ENCODE peak calls at places on chromosomes 4 and X, in six cellular contexts. C, Z, L, Y, K and F are unnamed samples.

GRCh38 chrX:45165726-45166125 is 35.0 kb downstream of the DIPK2B start:
- DNase-seq in Y (no peak), K (no peak), L (no peak), Z (no peak), C (no peak), F (no peak)

GRCh38 chr4:185144601-185145240 is 1.7 kb downstream of the SLC25A4 start:
- DNase-seq in Y (no peak), K (no peak), C (no peak), Z (no peak), L (no peak), F (no peak)

GRCh38 chr4:153045111-153045982 is 109.2 kb downstream of the FHDC1 start:
- DNase-seq in Y (no peak), C (no peak), L (no peak), K (no peak), Z (no peak), F (no peak)

GRCh38 chr4:106502106-106502699 is 133.6 kb upstream of the GIMD1 start:
- DNase-seq in C (peak; percentile 36), Z (no peak), L (peak; percentile 14), K (peak; percentile 7), Y (no peak), F (no peak)

GRCh38 chrX:30301977-30302376 is 7.2 kb downstream of the NR0B1 start:
- DNase-seq in Z (no peak), Y (no peak), C (peak; percentile 53), K (peak; percentile 7), L (no peak), F (no peak)

GRCh38 chr4:17781072-17781830 is at the start of gene FAM184B:
- DNase-seq in L (no peak), Y (no peak), Z (no peak), C (no peak), K (no peak), F (peak; percentile 18)

GRCh38 chr4:83850435-83850834 is 314.5 kb downstream of the GPAT3 start:
- DNase-seq in L (no peak), Y (no peak), C (no peak), K (no peak), Z (no peak), F (peak; percentile 27)

GRCh38 chr4:85774489-85774888 is 299.5 kb downstream of the ARHGAP24 start:
- DNase-seq in Z (no peak), C (no peak), L (no peak), Y (no peak), K (peak; percentile 10), F (no peak)

GRCh38 chr4:100162027-100162685 is 28.1 kb downstream of the DDIT4L start:
- DNase-seq in Y (no peak), L (no peak), Z (no peak), C (no peak), K (no peak), F (no peak)

GRCh38 chr4:119559044-119559647 is 69.5 kb downstream of the PDE5A start:
- DNase-seq in L (peak; percentile 32), Z (no peak), Y (no peak), C (peak; percentile 63), K (peak; percentile 45), F (peak; percentile 4)

GRCh38 chrX:9188117-9188516 is 154.2 kb upstream of the FAM9B start:
- DNase-seq in Y (no peak), Z (no peak), K (peak; percentile 3), L (no peak), C (no peak), F (no peak)

GRCh38 chr4:161823450-161823849 is 340.4 kb downstream of the FSTL5 start:
- DNase-seq in K (no peak), L (no peak), Z (no peak), C (no peak), Y (no peak), F (no peak)

GRCh38 chrX:153438522-153438921 is 7.3 kb downstream of the TREX2 start:
- DNase-seq in L (peak; percentile 10), Z (no peak), C (peak; percentile 24), Y (no peak), K (no peak), F (peak; percentile 21)

GRCh38 chr4:183407128-183407585 is 37.3 kb upstream of the CDKN2AIP start:
- DNase-seq in Z (peak; percentile 50), K (peak; percentile 42), C (peak; percentile 58), L (peak; percentile 88), Y (peak; percentile 84), F (peak; percentile 73)

GRCh38 chrX:40434947-40435346 is 145.8 kb upstream of the ATP6AP2 start:
- DNase-seq in Y (no peak), Z (peak; percentile 86), L (no peak), K (peak; percentile 39), C (peak; percentile 39), F (peak; percentile 8)

GRCh38 chr4:2071912-2072867 is 13.1 kb downstream of the NAT8L start:
- DNase-seq in L (no peak), Z (peak; percentile 38), K (no peak), C (no peak), Y (no peak), F (no peak)